ENCODE peak calls at places on chromosomes 11 and 22, in six cellular contexts. N is fibroblast of the aortic adventitia, B is Panc1, A is WTC11, I is cardiac fibroblast, X is AG10803. H is an unnamed sample.

GRCh38 chr11:120135838-120136237 is 2.1 kb downstream of the TRIM29 start:
- DNase-seq in X (no peak), N (no peak), B (no peak), A (no peak), I (no peak), H (no peak)

GRCh38 chr11:32015435-32015834 is 75.4 kb upstream of the RCN1 start:
- DNase-seq in A (no peak), X (no peak), N (no peak), B (no peak), I (no peak), H (no peak)

GRCh38 chr11:128552783-128553661 is 34.3 kb downstream of the ETS1 start:
- DNase-seq in A (no peak), N (no peak), I (peak), B (no peak), X (peak), H (no peak)

GRCh38 chr22:32531955-32532818 is 57.6 kb downstream of the FBXO7 start:
- DNase-seq in A (peak), N (peak), I (peak), B (no peak), X (peak), H (no peak)

GRCh38 chr11:33207408-33207985 is 46.2 kb upstream of the CSTF3 start:
- DNase-seq in N (peak), I (peak), A (no peak), X (no peak), B (no peak), H (no peak)

GRCh38 chr22:32801436-32802290 is at the start of gene TIMP3:
- DNase-seq in B (no peak), X (peak), I (peak), N (peak), A (peak), H (no peak)

GRCh38 chr22:42596376-42596775 is 18.3 kb downstream of the POLDIP3 start:
- DNase-seq in A (no peak), B (no peak), N (peak), X (no peak), I (peak), H (no peak)

GRCh38 chr22:30887418-30887817 is 81.2 kb downstream of the MORC2 start:
- DNase-seq in N (no peak), X (no peak), B (no peak), A (no peak), I (no peak), H (no peak)

GRCh38 chr22:42642801-42643631 is 2.6 kb upstream of the ATP5MGL start:
- DNase-seq in B (no peak), N (no peak), X (no peak), A (no peak), I (no peak), H (no peak)

GRCh38 chr22:45429921-45430775 is 16.7 kb downstream of the RIBC2 start:
- DNase-seq in N (no peak), I (no peak), A (no peak), X (no peak), B (no peak), H (no peak)
- TF ChIP-seq CTCF in N (no peak), I (no peak), A (no peak), X (no peak), B (no peak), H (no peak)

GRCh38 chr11:46122955-46123354 is 1.7 kb upstream of the PHF21A start:
- DNase-seq in I (peak), A (no peak), N (peak), X (peak), B (no peak), H (no peak)

GRCh38 chr11:46129133-46129532 is 7.9 kb upstream of the PHF21A start:
- DNase-seq in N (no peak), X (no peak), A (no peak), I (no peak), B (no peak), H (no peak)

GRCh38 chr11:46125284-46125683 is 4.0 kb upstream of the PHF21A start:
- DNase-seq in X (no peak), B (no peak), N (no peak), A (no peak), I (no peak), H (no peak)

GRCh38 chr11:46130286-46130937 is 9.2 kb upstream of the PHF21A start:
- DNase-seq in X (no peak), I (no peak), B (no peak), A (no peak), N (no peak), H (no peak)

GRCh38 chr11:46127150-46127638 is 5.9 kb upstream of the PHF21A start:
- DNase-seq in A (no peak), N (peak), X (peak), I (peak), B (no peak), H (peak)
- TF ChIP-seq CTCF in A (no peak), N (peak), X (peak), I (peak), B (peak), H (peak)

GRCh38 chr11:64001552-64002427 is 15.6 kb downstream of the OTUB1 start:
- DNase-seq in B (no peak), N (peak), X (no peak), I (peak), A (no peak), H (no peak)

GRCh38 chr11:63999349-64000025 is 13.2 kb downstream of the OTUB1 start:
- DNase-seq in X (no peak), A (peak), B (no peak), I (peak), N (peak), H (peak)

GRCh38 chr11:64000740-64001514 is 14.7 kb downstream of the OTUB1 start:
- DNase-seq in B (no peak), N (no peak), I (no peak), X (no peak), A (peak), H (no peak)

GRCh38 chr11:63998558-63999348 is 12.5 kb downstream of the OTUB1 start:
- DNase-seq in X (no peak), N (no peak), B (no peak), A (peak), I (no peak), H (no peak)

GRCh38 chr11:64000026-64000739 is 13.9 kb downstream of the OTUB1 start:
- DNase-seq in I (peak), A (peak), X (peak), B (no peak), N (peak), H (peak)
- TF ChIP-seq CTCF in I (peak), A (peak), X (peak), B (peak), N (peak), H (peak)

GRCh38 chr11:82900277-82901164 is at the start of gene PRCP:
- DNase-seq in A (peak), N (peak), X (peak), B (peak), I (peak), H (peak)
- TF ChIP-seq CTCF in A (no peak), N (no peak), X (peak), B (no peak), I (no peak), H (no peak)

GRCh38 chr11:1453611-1454386 is 32.8 kb downstream of the MOB2 start:
- DNase-seq in N (no peak), B (no peak), I (no peak), A (peak), X (no peak), H (no peak)
- TF ChIP-seq CTCF in N (no peak), B (peak), I (no peak), A (peak), X (no peak), H (no peak)

GRCh38 chr11:69540118-69541000 is 58.9 kb downstream of the LINC01488 start:
- DNase-seq in B (no peak), I (no peak), X (no peak), N (no peak), A (no peak), H (no peak)
- TF ChIP-seq CTCF in B (no peak), I (peak), X (no peak), N (no peak), A (no peak), H (no peak)

GRCh38 chr22:38243007-38243775 is 29.6 kb downstream of the TMEM184B start:
- DNase-seq in A (no peak), I (peak), N (no peak), X (peak), B (no peak), H (no peak)
- TF ChIP-seq CTCF in A (no peak), I (no peak), N (no peak), X (no peak), B (no peak), H (no peak)

H was measured in natural killer cell.